ENCODE peak calls at places on chromosomes 7 and 10, in six cellular contexts. Y, G, D, A, N and C are unnamed samples.

GRCh38 chr7:142857625-142858024 is 2.7 kb downstream of the EPHB6 start:
- DNase-seq in Y (no peak), G (no peak), D (no peak), A (no peak), N (no peak), C (no peak)

GRCh38 chr10:58570307-58570723 is 57.6 kb downstream of the BICC1 start:
- DNase-seq in Y (no peak), G (no peak), D (no peak), A (no peak), N (no peak), C (no peak)

GRCh38 chr10:21173964-21174669 is 277.0 kb upstream of the NEBL start:
- DNase-seq in Y (peak), G (peak), D (peak), A (peak), N (peak), C (peak)

GRCh38 chr7:148242271-148242801 is 348.2 kb upstream of the C7orf33 start:
- DNase-seq in Y (peak), G (peak), D (no peak), A (peak), N (no peak), C (no peak)

GRCh38 chr7:133912916-133913697 is 214.0 kb upstream of the LRGUK start:
- DNase-seq in Y (peak), G (no peak), D (no peak), A (no peak), N (no peak), C (no peak)

GRCh38 chr10:90394306-90394705 is 463.5 kb downstream of the HTR7 start:
- DNase-seq in Y (no peak), G (no peak), D (no peak), A (no peak), N (no peak), C (no peak)

GRCh38 chr10:86169506-86170254 is 196.9 kb downstream of the GRID1 start:
- DNase-seq in Y (no peak), G (no peak), D (no peak), A (no peak), N (peak), C (no peak)

GRCh38 chr10:22453948-22454347 is 108.7 kb downstream of the SPAG6 start:
- DNase-seq in Y (no peak), G (no peak), D (no peak), A (no peak), N (no peak), C (no peak)

GRCh38 chr7:16728811-16729210 is 24.7 kb upstream of the TSPAN13 start:
- DNase-seq in Y (no peak), G (no peak), D (no peak), A (no peak), N (no peak), C (no peak)

GRCh38 chr10:69439350-69439739 is 11.9 kb upstream of the TSPAN15 start:
- DNase-seq in Y (peak), G (peak), D (no peak), A (peak), N (peak), C (no peak)